ENCODE peak calls at places on chromosomes 3 and 15, in four cellular contexts. One of them, this sample, is unnamed.

GRCh38 chr3:186532641-186533072 is 11.5 kb downstream of the CRYGS start:
- DNase-seq in neural progenitor cell: peak; percentile 93
- DNase-seq in WERI-Rb-1: no peak
- DNase-seq in lower lobe of right lung: no peak
- DNase-seq in this sample: no peak

GRCh38 chr15:53193149-53193548 is 403.0 kb upstream of the ONECUT1 start:
- DNase-seq in WERI-Rb-1: no peak
- DNase-seq in lower lobe of right lung: no peak
- DNase-seq in neural progenitor cell: peak; percentile 61
- DNase-seq in this sample: no peak

GRCh38 chr3:179929091-179929529 is 107.6 kb downstream of the PEX5L start:
- DNase-seq in WERI-Rb-1: peak; percentile 87
- DNase-seq in lower lobe of right lung: no peak
- DNase-seq in neural progenitor cell: peak; percentile 90
- DNase-seq in this sample: peak; percentile 14

GRCh38 chr15:81357178-81357686 is 16.8 kb downstream of the TMC3 start:
- DNase-seq in WERI-Rb-1: no peak
- DNase-seq in lower lobe of right lung: no peak
- DNase-seq in neural progenitor cell: no peak
- DNase-seq in this sample: no peak

GRCh38 chr3:9679476-9680097 is 24.0 kb upstream of the CPNE9 start:
- DNase-seq in WERI-Rb-1: no peak
- DNase-seq in neural progenitor cell: no peak
- DNase-seq in lower lobe of right lung: no peak
- DNase-seq in this sample: no peak

GRCh38 chr3:196632033-196632751 is 7.3 kb upstream of the NRROS start:
- DNase-seq in lower lobe of right lung: peak; percentile 94
- DNase-seq in WERI-Rb-1: peak; percentile 82
- DNase-seq in neural progenitor cell: peak; percentile 95
- DNase-seq in this sample: peak; percentile 92

GRCh38 chr15:95162967-95163531 is 931.7 kb downstream of the MCTP2 start:
- DNase-seq in WERI-Rb-1: no peak
- DNase-seq in neural progenitor cell: no peak
- DNase-seq in lower lobe of right lung: no peak
- DNase-seq in this sample: no peak

GRCh38 chr3:197942956-197943556 is 6.9 kb upstream of the RPL35A start:
- DNase-seq in neural progenitor cell: peak; percentile 42
- DNase-seq in lower lobe of right lung: no peak
- DNase-seq in WERI-Rb-1: no peak
- DNase-seq in this sample: peak; percentile 36

GRCh38 chr15:40069178-40070165 is 30.5 kb upstream of the SRP14 start:
- DNase-seq in WERI-Rb-1: no peak
- DNase-seq in neural progenitor cell: peak; percentile 87
- DNase-seq in lower lobe of right lung: peak; percentile 95
- DNase-seq in this sample: no peak

GRCh38 chr3:165159760-165160421 is 36.3 kb downstream of the SLITRK3 start:
- DNase-seq in neural progenitor cell: no peak
- DNase-seq in WERI-Rb-1: no peak
- DNase-seq in lower lobe of right lung: no peak
- DNase-seq in this sample: no peak

GRCh38 chr15:68526784-68527183 is 52.0 kb upstream of the CORO2B start:
- DNase-seq in neural progenitor cell: no peak
- DNase-seq in lower lobe of right lung: no peak
- DNase-seq in WERI-Rb-1: no peak
- DNase-seq in this sample: no peak

GRCh38 chr3:12841085-12841969 is at the start of gene RPL32:
- DNase-seq in lower lobe of right lung: peak; percentile 93
- DNase-seq in WERI-Rb-1: peak; percentile 85
- DNase-seq in neural progenitor cell: peak; percentile 96
- DNase-seq in this sample: peak; percentile 92

GRCh38 chr3:177836671-177837070 is 639.4 kb upstream of the TBL1XR1 start:
- DNase-seq in lower lobe of right lung: no peak
- DNase-seq in WERI-Rb-1: peak; percentile 74
- DNase-seq in neural progenitor cell: no peak
- DNase-seq in this sample: no peak

GRCh38 chr3:194043516-194043915 is 92.4 kb upstream of the HES1 start:
- DNase-seq in neural progenitor cell: no peak
- DNase-seq in lower lobe of right lung: no peak
- DNase-seq in WERI-Rb-1: no peak
- DNase-seq in this sample: no peak

GRCh38 chr3:118890186-118890585 is 144.5 kb downstream of the IGSF11 start:
- DNase-seq in WERI-Rb-1: no peak
- DNase-seq in neural progenitor cell: no peak
- DNase-seq in lower lobe of right lung: no peak
- DNase-seq in this sample: no peak

GRCh38 chr15:52114256-52114655 is 1.7 kb upstream of the BCL2L10 start:
- DNase-seq in WERI-Rb-1: no peak
- DNase-seq in neural progenitor cell: no peak
- DNase-seq in lower lobe of right lung: no peak
- DNase-seq in this sample: no peak

GRCh38 chr15:67827561-67828378 is 2.5 kb downstream of the SKOR1 start:
- DNase-seq in WERI-Rb-1: no peak
- DNase-seq in neural progenitor cell: peak; percentile 75
- DNase-seq in lower lobe of right lung: no peak
- DNase-seq in this sample: no peak

GRCh38 chr3:125055165-125055912 is 458 bp downstream of the HEG1 start:
- DNase-seq in WERI-Rb-1: no peak
- DNase-seq in neural progenitor cell: no peak
- DNase-seq in lower lobe of right lung: no peak
- DNase-seq in this sample: peak; percentile 28

GRCh38 chr3:40381904-40382616 is 4.9 kb upstream of the ENTPD3 start:
- DNase-seq in neural progenitor cell: no peak
- DNase-seq in lower lobe of right lung: no peak
- DNase-seq in WERI-Rb-1: no peak
- DNase-seq in this sample: no peak

GRCh38 chr15:39887832-39888231 is 32.2 kb downstream of the GPR176 start:
- DNase-seq in WERI-Rb-1: no peak
- DNase-seq in lower lobe of right lung: no peak
- DNase-seq in neural progenitor cell: no peak
- DNase-seq in this sample: no peak

GRCh38 chr3:97975466-97975865 is 3.2 kb upstream of the RIOX2 start:
- DNase-seq in lower lobe of right lung: no peak
- DNase-seq in neural progenitor cell: no peak
- DNase-seq in WERI-Rb-1: no peak
- DNase-seq in this sample: no peak

GRCh38 chr15:41899854-41900442 is 6.1 kb upstream of the SPTBN5 start:
- DNase-seq in WERI-Rb-1: peak; percentile 68
- DNase-seq in lower lobe of right lung: no peak
- DNase-seq in neural progenitor cell: no peak
- DNase-seq in this sample: no peak

GRCh38 chr3:190506271-190506670 is 7.6 kb upstream of the IL1RAP start:
- DNase-seq in neural progenitor cell: no peak
- DNase-seq in WERI-Rb-1: no peak
- DNase-seq in lower lobe of right lung: no peak
- DNase-seq in this sample: no peak

GRCh38 chr3:188796122-188796631 is 375.6 kb upstream of the TPRG1 start:
- DNase-seq in neural progenitor cell: no peak
- DNase-seq in lower lobe of right lung: no peak
- DNase-seq in WERI-Rb-1: no peak
- DNase-seq in this sample: no peak

GRCh38 chr3:122907471-122907870 is 112.6 kb downstream of the SLC49A4 start:
- DNase-seq in WERI-Rb-1: no peak
- DNase-seq in neural progenitor cell: no peak
- DNase-seq in lower lobe of right lung: no peak
- DNase-seq in this sample: no peak
- H3K36me3 ChIP-seq in WERI-Rb-1: no peaks in the 10 kb centered on the region
- H3K36me3 ChIP-seq in neural progenitor cell: no peaks in the 10 kb centered on the region
- H3K36me3 ChIP-seq in lower lobe of right lung: no peaks in the 10 kb centered on the region
- H3K36me3 ChIP-seq in this sample: no peaks in the 10 kb centered on the region

GRCh38 chr15:66775127-66776105 is 73.4 kb downstream of the SMAD6 start:
- DNase-seq in WERI-Rb-1: no peak
- DNase-seq in lower lobe of right lung: no peak
- DNase-seq in neural progenitor cell: no peak
- DNase-seq in this sample: no peak
- H3K27ac ChIP-seq in WERI-Rb-1: no peak overlapping the region
- H3K27ac ChIP-seq in lower lobe of right lung: no peak overlapping the region
- H3K27ac ChIP-seq in neural progenitor cell: no peak overlapping the region
- H3K27ac ChIP-seq in this sample: no peak overlapping the region

GRCh38 chr15:96367436-96368200 is 37.1 kb downstream of the NR2F2 start:
- DNase-seq in neural progenitor cell: peak; percentile 57
- DNase-seq in lower lobe of right lung: no peak
- DNase-seq in WERI-Rb-1: no peak
- DNase-seq in this sample: no peak
- H3K4me3 ChIP-seq in neural progenitor cell: peak overlapping the region; percentile 52
- H3K4me3 ChIP-seq in lower lobe of right lung: peak overlapping the region; percentile 11
- H3K4me3 ChIP-seq in WERI-Rb-1: no peak overlapping the region
- H3K4me3 ChIP-seq in this sample: no peak overlapping the region

GRCh38 chr15:77473328-77473727 is 52.6 kb downstream of the HMG20A start:
- DNase-seq in WERI-Rb-1: no peak
- DNase-seq in neural progenitor cell: no peak
- DNase-seq in lower lobe of right lung: no peak
- DNase-seq in this sample: no peak
- H3K36me3 ChIP-seq in WERI-Rb-1: peaks cover 22% of the 10 kb centered on the region
- H3K36me3 ChIP-seq in neural progenitor cell: peaks cover 13% of the 10 kb centered on the region
- H3K36me3 ChIP-seq in lower lobe of right lung: peaks cover 62% of the 10 kb centered on the region
- H3K36me3 ChIP-seq in this sample: peaks cover 21% of the 10 kb centered on the region

GRCh38 chr3:42012378-42012934 is 50.6 kb upstream of the ULK4 start:
- DNase-seq in neural progenitor cell: no peak
- DNase-seq in WERI-Rb-1: no peak
- DNase-seq in lower lobe of right lung: no peak
- DNase-seq in this sample: peak; percentile 35
- H3K27ac ChIP-seq in neural progenitor cell: no peak overlapping the region
- H3K27ac ChIP-seq in WERI-Rb-1: peak overlapping the region; percentile 72
- H3K27ac ChIP-seq in lower lobe of right lung: peak overlapping the region; percentile 93
- H3K27ac ChIP-seq in this sample: peak overlapping the region; percentile 63

DNA sequence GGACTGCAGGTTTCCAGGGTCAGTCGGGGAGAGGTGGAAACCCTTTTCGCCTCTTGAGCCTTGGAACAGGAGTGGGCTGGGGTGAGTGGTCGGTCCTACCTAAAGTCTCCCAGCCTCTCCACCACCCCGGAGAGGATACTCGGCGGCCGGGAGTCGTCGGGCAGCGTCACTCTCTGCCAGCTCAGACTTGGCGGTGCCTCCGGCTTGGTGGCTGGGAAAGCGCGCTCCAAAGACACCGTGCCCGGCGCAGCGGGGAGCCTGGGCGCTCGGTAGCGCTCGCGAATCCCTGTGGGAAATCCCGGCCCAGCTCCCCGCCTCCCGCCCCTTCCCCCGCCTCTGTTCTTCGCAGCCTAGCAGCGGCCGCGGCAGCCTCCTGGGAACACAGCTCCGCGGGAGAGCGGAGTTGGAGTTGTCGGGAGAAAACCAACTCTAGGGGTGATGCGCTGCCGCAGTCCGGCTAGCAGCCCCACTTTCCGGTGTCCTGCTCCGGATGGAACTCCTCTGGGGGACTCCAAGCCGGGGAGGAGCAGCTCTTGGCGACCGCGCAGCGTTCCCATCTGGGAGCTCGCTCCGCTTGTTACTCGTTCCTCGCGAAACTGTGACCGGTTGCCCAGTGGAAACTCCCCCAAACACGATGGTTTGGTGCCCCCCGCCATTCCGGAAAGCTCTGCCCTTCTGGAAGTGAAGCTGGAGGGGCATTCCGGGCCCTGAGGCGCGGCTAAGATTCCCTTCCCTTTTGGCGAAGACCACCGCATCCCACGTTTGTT is 1.4 kb downstream of the EPHB1 start:
- DNase-seq in lower lobe of right lung: no peak
- DNase-seq in neural progenitor cell: peak; percentile 81
- DNase-seq in WERI-Rb-1: peak; percentile 70
- DNase-seq in this sample: no peak
- H3K4me3 ChIP-seq in lower lobe of right lung: peak overlapping the region; percentile 53
- H3K4me3 ChIP-seq in neural progenitor cell: peak overlapping the region; percentile 85
- H3K4me3 ChIP-seq in WERI-Rb-1: peak overlapping the region; percentile 62
- H3K4me3 ChIP-seq in this sample: no peak overlapping the region

GRCh38 chr3:184188080-184188479 is 2.1 kb downstream of the ABCF3 start:
- DNase-seq in neural progenitor cell: no peak
- DNase-seq in lower lobe of right lung: no peak
- DNase-seq in WERI-Rb-1: no peak
- DNase-seq in this sample: no peak
- H3K36me3 ChIP-seq in neural progenitor cell: no peaks in the 10 kb centered on the region
- H3K36me3 ChIP-seq in lower lobe of right lung: peaks cover 66% of the 10 kb centered on the region
- H3K36me3 ChIP-seq in WERI-Rb-1: peaks cover 82% of the 10 kb centered on the region
- H3K36me3 ChIP-seq in this sample: peaks cover 60% of the 10 kb centered on the region

GRCh38 chr3:159853506-159853864 is 135.2 kb upstream of the IL12A start:
- DNase-seq in WERI-Rb-1: no peak
- DNase-seq in neural progenitor cell: no peak
- DNase-seq in lower lobe of right lung: no peak
- DNase-seq in this sample: no peak
- H3K27ac ChIP-seq in WERI-Rb-1: no peak overlapping the region
- H3K27ac ChIP-seq in neural progenitor cell: no peak overlapping the region
- H3K27ac ChIP-seq in lower lobe of right lung: peak overlapping the region; percentile 71
- H3K27ac ChIP-seq in this sample: no peak overlapping the region

GRCh38 chr3:37795431-37796061 is 66.1 kb upstream of the CTDSPL start:
- DNase-seq in neural progenitor cell: no peak
- DNase-seq in lower lobe of right lung: no peak
- DNase-seq in WERI-Rb-1: no peak
- DNase-seq in this sample: no peak
- H3K4me3 ChIP-seq in neural progenitor cell: no peak overlapping the region
- H3K4me3 ChIP-seq in lower lobe of right lung: no peak overlapping the region
- H3K4me3 ChIP-seq in WERI-Rb-1: no peak overlapping the region
- H3K4me3 ChIP-seq in this sample: no peak overlapping the region

GRCh38 chr3:172328282-172328681 is 120.0 kb downstream of the GHSR start:
- DNase-seq in lower lobe of right lung: no peak
- DNase-seq in neural progenitor cell: no peak
- DNase-seq in WERI-Rb-1: no peak
- DNase-seq in this sample: no peak
- H3K36me3 ChIP-seq in lower lobe of right lung: peaks cover 81% of the 10 kb centered on the region
- H3K36me3 ChIP-seq in neural progenitor cell: no peaks in the 10 kb centered on the region
- H3K36me3 ChIP-seq in WERI-Rb-1: no peaks in the 10 kb centered on the region
- H3K36me3 ChIP-seq in this sample: no peaks in the 10 kb centered on the region